ENCODE peak calls at places on chromosomes 4 and X, in seven cellular contexts. Y is cardiac fibroblast; T is endodermal cell; D is amygdala; P is stimulated activated CD4-positive, alpha-beta T cell treated with anti-CD3 and anti-CD28 coated beads, Interleukin-1b, Interleukin-23, amount 100 ng/mL, for 48 hours; H is T-helper 2 cell; L is dorsolateral prefrontal cortex. Q is an unnamed sample.

GRCh38 chr4:41092128-41092527 is 122.2 kb downstream of the APBB2 start:
- DNase-seq in H (no peak), L (no peak), D (no peak), P (no peak), Y (no peak), T (no peak), Q (no peak)

GRCh38 chr4:78704981-78705757 is 71.0 kb upstream of the BMP2K start:
- DNase-seq in L (no peak), D (no peak), P (no peak), Y (peak), T (no peak), H (no peak), Q (peak)

GRCh38 chr4:76688737-76689078 is 209.2 kb downstream of the SOWAHB start:
- DNase-seq in D (no peak), Y (no peak), T (no peak), H (no peak), P (no peak), L (no peak), Q (no peak)

GRCh38 chrX:136814847-136815634 is 34.3 kb upstream of the ARHGEF6 start:
- DNase-seq in L (no peak), H (no peak), Y (no peak), D (no peak), P (no peak), T (no peak), Q (no peak)

GRCh38 chr4:39975488-39976089 is 2.1 kb downstream of the PDS5A start:
- DNase-seq in D (no peak), L (no peak), P (no peak), H (no peak), Y (peak), T (no peak), Q (no peak)

GRCh38 chr4:169492436-169493163 is 119.8 kb downstream of the NEK1 start:
- DNase-seq in D (no peak), L (no peak), T (peak), H (no peak), P (no peak), Y (peak), Q (no peak)

GRCh38 chr4:36024901-36025610 is 219.3 kb downstream of the ARAP2 start:
- DNase-seq in T (no peak), D (no peak), H (no peak), L (no peak), P (no peak), Y (no peak), Q (no peak)

GRCh38 chrX:103175944-103176753 is 38.8 kb upstream of the BEX4 start:
- DNase-seq in T (peak), L (peak), D (peak), Y (peak), P (peak), H (peak), Q (peak)

GRCh38 chr4:45155081-45155777 is 428.9 kb upstream of the GNPDA2 start:
- DNase-seq in L (no peak), P (no peak), D (no peak), Y (peak), T (no peak), H (no peak), Q (no peak)

GRCh38 chrX:115491766-115492165 is 69.2 kb upstream of the PLS3 start:
- DNase-seq in T (no peak), L (no peak), Y (peak), P (no peak), D (no peak), H (no peak), Q (no peak)

GRCh38 chr4:183504930-183505555 is at the start of gene ING2:
- DNase-seq in T (no peak), P (no peak), L (no peak), D (peak), Y (no peak), H (peak), Q (no peak)

GRCh38 chr4:109640644-109641043 is 62.6 kb downstream of the CASP6 start:
- DNase-seq in H (no peak), Y (no peak), T (no peak), L (no peak), D (no peak), P (no peak), Q (no peak)

GRCh38 chr4:71259911-71260331 is 78.9 kb upstream of the SLC4A4 start:
- DNase-seq in Y (no peak), T (no peak), H (no peak), L (no peak), P (no peak), D (no peak), Q (no peak)

GRCh38 chr4:156388826-156389225 is 435.2 kb upstream of the CTSO start:
- DNase-seq in T (no peak), H (no peak), D (no peak), Y (peak), L (no peak), P (no peak), Q (peak)

GRCh38 chrX:153765138-153766079 is 1.4 kb downstream of the PLXNB3 start:
- DNase-seq in T (peak), H (no peak), L (peak), D (peak), P (no peak), Y (no peak), Q (peak)

GRCh38 chrX:65671966-65672365 is 4.5 kb downstream of the MSN start:
- DNase-seq in L (no peak), H (no peak), D (no peak), P (no peak), Y (peak), T (no peak), Q (no peak)

GRCh38 chr4:101200561-101200960 is 146.8 kb downstream of the PPP3CA start:
- DNase-seq in Y (peak), T (no peak), H (no peak), L (no peak), D (no peak), P (no peak), Q (no peak)